ENCODE peak calls at places on chromosome 18, in ten cellular contexts. P, X, U, B, Y, C, V, M, J and Q are unnamed samples.

GRCh38 chr18:25786778-25787177 is 303.6 kb downstream of the SS18 start:
- DNase-seq in P (peak), X (no peak), U (peak), B (no peak), Y (no peak), C (no peak), V (no peak), M (no peak), J (no peak), Q (peak)

GRCh38 chr18:22493255-22493654 is 75.5 kb upstream of the CTAGE1 start:
- DNase-seq in P (no peak), X (no peak), U (no peak), B (no peak), Y (no peak), C (no peak), V (no peak), M (no peak), J (no peak), Q (no peak)

GRCh38 chr18:61664413-61665084 is 228.3 kb downstream of the RNF152 start:
- DNase-seq in P (peak), X (no peak), U (no peak), B (no peak), Y (no peak), C (no peak), V (no peak), M (no peak), J (no peak), Q (no peak)

GRCh38 chr18:74342416-74343043 is 26.9 kb downstream of the C18orf63 start:
- DNase-seq in P (peak), X (no peak), U (peak), B (peak), Y (peak), C (peak), V (no peak), M (no peak), J (no peak), Q (peak)

GRCh38 chr18:1253825-1254224 is 349.2 kb downstream of the ADCYAP1 start:
- DNase-seq in P (no peak), X (no peak), U (no peak), B (no peak), Y (no peak), C (no peak), V (no peak), M (no peak), J (no peak), Q (no peak)

GRCh38 chr18:47204908-47205522 is 28.9 kb upstream of the IER3IP1 start:
- DNase-seq in P (peak), X (no peak), U (peak), B (peak), Y (peak), C (peak), V (no peak), M (no peak), J (no peak), Q (peak)

GRCh38 chr18:78641689-78642231 is 337.9 kb upstream of the SALL3 start:
- DNase-seq in P (no peak), X (no peak), U (no peak), B (peak), Y (no peak), C (no peak), V (no peak), M (no peak), J (no peak), Q (no peak)

GRCh38 chr18:54119524-54120019 is 104.9 kb downstream of the MBD2 start:
- DNase-seq in P (peak), X (peak), U (peak), B (peak), Y (no peak), C (peak), V (no peak), M (no peak), J (no peak), Q (peak)

GRCh38 chr18:45825258-45825744 is at the start of gene SIGLEC15:
- DNase-seq in P (no peak), X (no peak), U (no peak), B (no peak), Y (no peak), C (no peak), V (no peak), M (no peak), J (no peak), Q (no peak)

GRCh38 chr18:26549103-26549485 is 741 bp upstream of the KCTD1 start:
- DNase-seq in P (peak), X (no peak), U (peak), B (peak), Y (peak), C (peak), V (no peak), M (peak), J (no peak), Q (peak)

GRCh38 chr18:39701839-39702238 is 2136.2 kb upstream of the CELF4 start:
- DNase-seq in P (peak), X (no peak), U (no peak), B (no peak), Y (no peak), C (peak), V (no peak), M (no peak), J (no peak), Q (peak)

GRCh38 chr18:499351-500229 is 911 bp downstream of the COLEC12 start:
- DNase-seq in P (peak), X (no peak), U (peak), B (peak), Y (peak), C (peak), V (peak), M (no peak), J (no peak), Q (peak)

GRCh38 chr18:45441110-45441842 is 174.0 kb upstream of the SLC14A2 start:
- DNase-seq in P (peak), X (no peak), U (peak), B (no peak), Y (no peak), C (no peak), V (no peak), M (no peak), J (no peak), Q (peak)

GRCh38 chr18:11994708-11995444 is 13.6 kb downstream of the IMPA2 start:
- DNase-seq in P (peak), X (no peak), U (peak), B (peak), Y (peak), C (no peak), V (no peak), M (no peak), J (no peak), Q (no peak)

GRCh38 chr18:57909620-57910019 is 106.5 kb upstream of the ATP8B1 start:
- DNase-seq in P (no peak), X (no peak), U (no peak), B (no peak), Y (no peak), C (no peak), V (no peak), M (no peak), J (no peak), Q (peak)

DNA sequence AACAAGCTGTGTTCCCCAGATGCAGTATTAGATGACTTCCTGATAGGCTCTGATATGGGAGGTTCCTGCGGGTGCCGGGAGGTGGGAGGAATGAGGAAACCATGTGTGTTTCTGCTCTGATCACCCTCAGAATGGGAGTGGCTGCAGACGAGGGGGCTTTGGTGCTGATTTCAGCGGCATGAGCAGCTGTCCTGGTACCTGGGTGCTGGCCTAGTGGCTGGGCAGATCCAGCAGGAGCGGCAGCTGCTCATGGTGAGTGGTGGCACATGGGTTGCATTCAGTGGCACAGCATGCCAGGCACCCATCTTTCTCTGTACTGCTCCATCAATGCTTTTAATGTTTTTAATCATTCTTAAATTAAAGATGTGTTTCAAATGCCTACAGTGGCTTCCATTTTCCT is 177.2 kb upstream of the NETO1 start:
- DNase-seq in P (no peak), X (no peak), U (no peak), B (no peak), Y (no peak), C (no peak), V (no peak), M (no peak), J (no peak), Q (no peak)
- TF ChIP-seq CTCF in P (no peak), X (no peak), U (no peak), B (no peak), Y (no peak), C (no peak), V (no peak), M (no peak), J (no peak), Q (no peak)

GRCh38 chr18:34956663-34957062 is 84.5 kb upstream of the MAPRE2 start:
- DNase-seq in P (peak), X (no peak), U (no peak), B (no peak), Y (no peak), C (peak), V (no peak), M (no peak), J (no peak), Q (peak)

GRCh38 chr18:34957864-34958259 is 83.4 kb upstream of the MAPRE2 start:
- DNase-seq in P (no peak), X (no peak), U (no peak), B (no peak), Y (no peak), C (no peak), V (no peak), M (no peak), J (no peak), Q (no peak)

GRCh38 chr18:34959989-34960388 is 81.2 kb upstream of the MAPRE2 start:
- DNase-seq in P (no peak), X (no peak), U (no peak), B (no peak), Y (no peak), C (no peak), V (no peak), M (no peak), J (no peak), Q (no peak)

GRCh38 chr18:34957119-34957863 is 83.9 kb upstream of the MAPRE2 start:
- DNase-seq in P (no peak), X (no peak), U (no peak), B (no peak), Y (no peak), C (peak), V (no peak), M (no peak), J (no peak), Q (peak)

GRCh38 chr18:34959211-34959829 is 81.9 kb upstream of the MAPRE2 start:
- DNase-seq in P (no peak), X (no peak), U (no peak), B (no peak), Y (no peak), C (no peak), V (no peak), M (no peak), J (no peak), Q (no peak)
- H3K4me3 ChIP-seq in P (no peak), X (no peak), U (no peak), B (no peak), Y (peak), C (no peak), V (no peak), M (no peak), J (no peak), Q (no peak)

GRCh38 chr18:49206717-49207116 is 253.7 kb downstream of the DYM start:
- DNase-seq in P (peak), X (no peak), U (peak), B (peak), Y (no peak), C (no peak), V (no peak), M (no peak), J (no peak), Q (peak)
- TF ChIP-seq CTCF in P (peak), X (no peak), U (peak), B (no peak), Y (no peak), C (no peak), V (no peak), M (peak), J (no peak), Q (peak)

GRCh38 chr18:49910986-49911385 is 97.7 kb upstream of the ACAA2 start:
- DNase-seq in P (no peak), X (no peak), U (no peak), B (no peak), Y (no peak), C (no peak), V (no peak), M (no peak), J (no peak), Q (no peak)
- H3K4me3 ChIP-seq in P (no peak), X (no peak), U (no peak), B (no peak), Y (no peak), C (no peak), V (no peak), M (no peak), J (no peak), Q (no peak)